ENCODE peak calls at places on chromosomes 1 and 21, in five cellular contexts. M is Caco-2; B is K562; A is CD8-positive, alpha-beta memory T cell; U is breast epithelium. R is an unnamed sample.
A peak's percentile ranks its signal among the peaks of the same experiment; 100 is the strongest.

GRCh38 chr21:29555601-29556000 is 256.9 kb downstream of the BACH1 start:
- DNase-seq in B (no peak), U (no peak), M (no peak), A (no peak), R (no peak)

GRCh38 chr1:108644984-108645383 is 15.9 kb downstream of the HENMT1 start:
- DNase-seq in B (no peak), M (no peak), U (no peak), A (no peak), R (no peak)

GRCh38 chr1:6262570-6263420 is 1.9 kb upstream of the GPR153 start:
- DNase-seq in U (no peak), A (no peak), B (no peak), M (no peak), R (no peak)

GRCh38 chr1:210360852-210361477 is 32.3 kb downstream of the HHAT start:
- DNase-seq in M (no peak), A (no peak), B (peak; percentile 24), U (no peak), R (peak; percentile 16)

GRCh38 chr1:85612704-85613361 is 32.3 kb downstream of the CCN1 start:
- DNase-seq in U (no peak), A (no peak), M (peak; percentile 69), B (peak; percentile 40), R (no peak)

GRCh38 chr1:8218351-8219092 is 99.4 kb upstream of the SLC45A1 start:
- DNase-seq in M (no peak), A (no peak), U (no peak), B (no peak), R (no peak)

GRCh38 chr1:236854602-236854978 is 59.5 kb downstream of the MTR start:
- DNase-seq in U (peak; percentile 19), A (no peak), B (no peak), M (no peak), R (peak; percentile 45)

GRCh38 chr1:181061891-181062777 is 26.4 kb upstream of the IER5 start:
- DNase-seq in U (no peak), A (no peak), B (no peak), M (no peak), R (no peak)

GRCh38 chr1:206041640-206042039 is 11.3 kb upstream of the RHEX start:
- DNase-seq in B (no peak), A (no peak), U (no peak), M (no peak), R (no peak)

GRCh38 chr1:15139654-15140350 is 13.7 kb upstream of the TMEM51 start:
- DNase-seq in U (no peak), M (peak; percentile 93), B (peak; percentile 16), A (no peak), R (no peak)

GRCh38 chr1:51535006-51535592 is 16.0 kb upstream of the EPS15 start:
- DNase-seq in B (peak; percentile 74), A (peak; percentile 12), M (peak; percentile 36), U (peak; percentile 48), R (peak; percentile 75)

GRCh38 chr1:181659348-181659957 is 176.1 kb downstream of the CACNA1E start:
- DNase-seq in M (no peak), A (no peak), U (no peak), B (no peak), R (no peak)

GRCh38 chr1:6581561-6582305 is 1.9 kb downstream of the ZBTB48 start:
- DNase-seq in B (peak; percentile 83), U (no peak), A (no peak), M (no peak), R (no peak)

GRCh38 chr1:51768971-51769601 is 109.4 kb downstream of the NRDC start:
- DNase-seq in B (peak; percentile 73), U (no peak), A (no peak), M (no peak), R (peak; percentile 66)

DNA sequence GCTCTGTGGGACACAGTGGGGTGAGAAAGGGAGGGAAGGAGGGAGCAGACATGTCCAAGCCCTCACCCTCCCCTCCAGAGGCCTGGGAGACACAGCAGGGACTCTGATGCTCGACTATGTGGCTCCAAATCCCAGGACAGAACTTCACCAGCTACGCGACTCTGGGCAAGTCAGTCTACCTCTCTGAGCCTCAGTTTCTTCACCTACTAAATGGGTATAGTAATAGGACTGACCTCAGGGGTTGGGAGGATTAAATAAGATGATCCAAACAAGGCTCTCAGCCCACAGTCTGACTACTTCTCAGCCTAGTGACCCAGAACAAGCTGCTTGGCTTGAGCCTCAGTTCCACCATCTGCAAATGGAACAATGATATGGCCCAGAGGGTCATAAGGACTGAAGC is 19.6 kb downstream of the SDC3 start:
- DNase-seq in A (no peak), B (no peak), U (no peak), M (no peak), R (no peak)
- H3K4me3 ChIP-seq in A (no peak overlapping the region), B (no peak overlapping the region), U (no peak overlapping the region), M (no peak overlapping the region), R (no peak overlapping the region)

GRCh38 chr1:31934706-31935629 is 3.2 kb downstream of the PTP4A2 start:
- DNase-seq in U (no peak), A (no peak), B (peak; percentile 74), M (no peak), R (peak; percentile 85)
- H3K4me1 ChIP-seq in U (peaks cover 46% of the 10 kb centered on the region), A (peaks cover 80% of the 10 kb centered on the region), B (peaks cover 44% of the 10 kb centered on the region), M (peaks cover 53% of the 10 kb centered on the region), R (peaks cover 71% of the 10 kb centered on the region)

GRCh38 chr1:200873671-200874397 is 1.1 kb downstream of the GPR25 start:
- DNase-seq in U (no peak), M (no peak), A (no peak), B (no peak), R (no peak)
- H3K4me3 ChIP-seq in U (no peak overlapping the region), M (no peak overlapping the region), A (no peak overlapping the region), B (no peak overlapping the region), R (no peak overlapping the region)

GRCh38 chr1:224791362-224791941 is 138.0 kb upstream of the DNAH14 start:
- DNase-seq in B (no peak), U (no peak), A (no peak), M (no peak), R (no peak)
- H3K4me1 ChIP-seq in B (no peaks in the 10 kb centered on the region), U (no peaks in the 10 kb centered on the region), A (no peaks in the 10 kb centered on the region), M (no peaks in the 10 kb centered on the region), R (no peaks in the 10 kb centered on the region)

DNA sequence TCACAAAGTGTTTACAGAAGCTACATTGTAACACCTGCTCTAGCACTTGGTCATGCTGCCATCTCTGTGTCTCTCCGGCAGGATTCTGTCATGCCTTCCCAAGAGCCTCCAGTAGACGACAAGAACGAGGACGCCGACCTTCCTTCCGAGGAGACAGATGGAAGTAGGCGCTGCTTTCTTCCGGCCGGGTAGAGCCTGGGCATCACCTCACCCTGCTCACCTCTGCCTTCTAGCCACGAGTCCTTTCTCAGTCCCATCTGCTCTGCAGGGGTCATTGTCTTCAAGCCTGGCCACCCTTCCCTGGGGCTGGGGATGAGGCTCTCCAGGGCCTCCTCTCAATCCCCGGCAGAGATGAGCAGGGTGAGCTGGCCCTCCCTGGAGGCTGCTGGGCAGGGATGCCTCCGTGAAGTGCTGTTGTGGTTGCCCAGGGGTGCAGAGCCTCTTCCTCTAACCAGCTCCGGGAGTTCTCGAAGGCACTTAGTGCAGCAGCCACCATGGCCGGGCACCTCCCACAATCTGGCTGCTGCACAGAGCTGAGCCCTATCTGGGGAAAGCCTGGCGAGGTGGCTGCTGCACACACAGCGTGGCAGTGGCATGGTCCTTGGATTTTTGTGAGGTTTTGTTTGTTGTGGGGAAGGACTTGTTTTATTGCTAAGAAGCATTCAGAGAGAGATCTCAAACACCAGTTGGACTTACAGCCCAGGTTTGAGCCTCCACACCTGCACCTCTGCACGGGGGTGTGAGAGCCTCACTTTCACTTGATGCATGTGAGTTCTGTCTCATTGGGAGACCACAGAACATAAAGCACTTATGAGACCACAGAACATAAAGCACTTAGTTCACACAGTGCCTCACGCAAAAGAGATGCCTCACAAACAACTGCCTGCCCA is 48.4 kb downstream of the FAAP20 start:
- DNase-seq in M (no peak), B (no peak), U (no peak), A (no peak), R (no peak)
- H3K4me3 ChIP-seq in M (no peak overlapping the region), B (no peak overlapping the region), U (no peak overlapping the region), A (peak overlapping the region; percentile 4), R (no peak overlapping the region)

DNA sequence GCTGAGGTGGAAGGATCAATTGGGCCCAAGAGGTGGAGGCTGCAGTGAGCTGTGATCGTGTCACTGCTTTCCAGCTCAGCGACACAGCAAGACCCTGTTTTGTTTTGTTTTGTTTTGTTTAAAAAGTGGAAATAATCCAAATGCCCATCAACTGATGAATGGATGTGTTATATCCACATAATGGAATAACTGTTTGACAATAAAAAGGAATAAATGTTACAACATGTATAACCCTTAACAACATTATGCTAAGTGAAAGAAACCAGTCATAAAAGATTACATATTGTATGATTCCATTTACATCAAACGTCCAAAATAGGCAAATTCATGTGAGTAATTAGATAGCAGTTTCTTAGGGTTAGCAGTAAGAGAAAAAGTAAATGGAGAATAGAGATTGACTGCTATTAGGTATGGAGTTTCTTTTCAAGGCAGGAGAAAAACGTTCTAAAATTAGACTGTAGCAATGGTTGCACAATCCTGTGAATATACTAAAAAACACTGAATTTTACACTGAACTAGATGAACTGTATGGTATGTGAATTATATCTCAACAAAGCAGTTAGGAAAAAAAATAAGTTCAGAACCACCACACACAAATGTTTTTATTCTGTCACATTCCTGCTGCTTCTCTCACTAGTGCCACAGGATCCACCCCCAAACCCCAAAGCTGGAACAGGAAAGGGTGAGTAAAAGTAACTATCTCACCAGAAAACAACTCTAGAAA is 15.7 kb downstream of the FOXJ3 start:
- DNase-seq in U (no peak), A (no peak), B (no peak), M (no peak), R (no peak)
- H3K4me1 ChIP-seq in U (peaks cover 8% of the 10 kb centered on the region), A (peaks cover 86% of the 10 kb centered on the region), B (no peaks in the 10 kb centered on the region), M (peaks cover 17% of the 10 kb centered on the region), R (peaks cover 25% of the 10 kb centered on the region)

DNA sequence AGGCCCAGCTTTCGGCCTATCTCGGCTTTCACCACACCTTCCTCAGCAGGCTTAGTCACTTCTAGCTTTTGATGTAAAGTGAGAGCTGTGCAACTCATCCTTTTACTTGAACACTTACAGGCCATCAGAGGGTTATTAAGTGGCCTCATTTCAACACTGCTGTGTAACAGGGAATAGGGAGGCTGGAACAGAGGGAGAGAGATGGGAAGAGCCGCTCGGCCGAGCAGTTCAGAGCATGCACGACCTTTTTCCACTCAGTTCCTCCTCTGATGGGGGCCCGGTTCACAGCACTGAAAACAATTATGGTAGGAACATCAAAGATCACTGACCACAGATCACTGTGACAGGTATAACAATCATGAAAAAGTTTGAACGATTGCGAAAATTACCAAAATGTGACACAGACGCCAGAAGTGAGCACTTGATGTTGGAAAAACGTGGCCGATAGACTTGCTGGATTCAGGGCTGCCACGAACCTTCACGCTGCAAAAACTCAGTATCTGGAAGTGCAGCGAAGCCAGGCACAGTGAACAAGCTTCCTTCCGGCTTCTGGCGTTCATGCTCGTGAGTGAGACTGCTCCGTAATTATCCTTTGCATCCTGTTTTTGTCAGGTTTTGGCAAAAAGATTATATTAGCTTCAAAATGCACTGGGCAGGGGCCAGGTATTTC is 28.6 kb downstream of the AGPAT3 start:
- DNase-seq in M (no peak), A (no peak), B (peak; percentile 79), U (no peak), R (no peak)
- H3K4me3 ChIP-seq in M (no peak overlapping the region), A (peak overlapping the region; percentile 6), B (peak overlapping the region; percentile 6), U (no peak overlapping the region), R (no peak overlapping the region)

R was measured in HAP-1.